ENCODE peak calls at places on chromosomes 13 and 19, in seven cellular contexts. J, S, X, F, A, N and V are unnamed samples.

GRCh38 chr19:17266975-17267788 is at the start of gene BABAM1:
- DNase-seq in N (peak), X (peak), A (peak), S (peak), J (peak), F (peak), V (peak)

GRCh38 chr13:42486711-42487198 is 87.2 kb upstream of the TNFSF11 start:
- DNase-seq in N (no peak), F (no peak), S (no peak), X (no peak), J (no peak), A (no peak), V (no peak)

GRCh38 chr19:6906559-6906958 is 19.2 kb downstream of the ADGRE1 start:
- DNase-seq in J (no peak), F (no peak), A (no peak), X (no peak), S (no peak), N (no peak), V (no peak)

GRCh38 chr13:46172531-46172991 is 9.4 kb downstream of the LCP1 start:
- DNase-seq in N (no peak), X (no peak), J (no peak), F (no peak), S (no peak), A (no peak), V (no peak)

GRCh38 chr13:70173236-70173959 is 65.1 kb upstream of the KLHL1 start:
- DNase-seq in F (no peak), N (no peak), A (no peak), S (no peak), J (no peak), X (no peak), V (no peak)

GRCh38 chr19:5407356-5407755 is 47.9 kb upstream of the ZNRF4 start:
- DNase-seq in X (no peak), S (no peak), N (no peak), J (no peak), A (no peak), F (no peak), V (peak)

GRCh38 chr13:89361909-89362308 is 1690.7 kb downstream of the SLITRK5 start:
- DNase-seq in N (no peak), J (no peak), S (no peak), A (no peak), F (no peak), X (no peak), V (peak)

GRCh38 chr13:45718063-45718462 is 15.9 kb downstream of the CBY2 start:
- DNase-seq in S (no peak), F (no peak), A (no peak), J (no peak), N (no peak), X (no peak), V (no peak)

GRCh38 chr13:37138917-37139316 is 33.5 kb upstream of the CSNK1A1L start:
- DNase-seq in F (no peak), S (no peak), J (no peak), N (no peak), X (no peak), A (no peak), V (no peak)

GRCh38 chr19:40604647-40605200 is 3.6 kb downstream of the LTBP4 start:
- DNase-seq in S (no peak), J (no peak), A (no peak), N (no peak), X (no peak), F (no peak), V (peak)

GRCh38 chr19:29040951-29041350 is 172.0 kb downstream of the UQCRFS1 start:
- DNase-seq in S (peak), N (no peak), J (no peak), F (no peak), X (no peak), A (no peak), V (peak)

GRCh38 chr19:6580313-6580712 is 10.6 kb downstream of the CD70 start:
- DNase-seq in S (no peak), N (no peak), J (no peak), X (no peak), A (no peak), F (no peak), V (no peak)

GRCh38 chr19:46355991-46356669 is 9.2 kb downstream of the PPP5C start:
- DNase-seq in X (no peak), S (no peak), F (no peak), A (no peak), J (peak), N (no peak), V (no peak)

GRCh38 chr19:14649020-14649419 is 25.6 kb downstream of the ADGRE3 start:
- DNase-seq in F (no peak), S (no peak), N (no peak), X (no peak), A (no peak), J (no peak), V (no peak)

GRCh38 chr13:92315265-92315664 is 911.3 kb upstream of the GPC6 start:
- DNase-seq in N (no peak), J (no peak), F (no peak), S (no peak), A (no peak), X (no peak), V (no peak)

GRCh38 chr19:42185281-42185680 is 32.2 kb downstream of the DEDD2 start:
- DNase-seq in X (no peak), S (no peak), A (no peak), F (no peak), N (no peak), J (no peak), V (no peak)

GRCh38 chr13:39455534-39456175 is 147.3 kb downstream of the LHFPL6 start:
- DNase-seq in F (no peak), A (no peak), S (no peak), J (no peak), X (no peak), N (no peak), V (no peak)

GRCh38 chr13:106101201-106101600 is 434.3 kb downstream of the EFNB2 start:
- DNase-seq in F (no peak), N (no peak), J (no peak), S (no peak), A (no peak), X (no peak), V (no peak)

GRCh38 chr13:76879211-76879875 is 6.9 kb downstream of the KCTD12 start:
- DNase-seq in A (no peak), N (peak), F (no peak), X (no peak), S (no peak), J (peak), V (no peak)

GRCh38 chr19:1162404-1163282 is 11.4 kb downstream of the SBNO2 start:
- DNase-seq in S (no peak), A (no peak), N (no peak), J (no peak), X (no peak), F (no peak), V (no peak)

GRCh38 chr19:39497850-39498261 is 891 bp upstream of the DLL3 start:
- DNase-seq in F (peak), S (no peak), A (peak), X (peak), J (no peak), N (no peak), V (peak)

GRCh38 chr19:33388817-33389573 is 15.5 kb downstream of the CEBPG start:
- DNase-seq in F (peak), S (no peak), N (no peak), J (peak), A (no peak), X (no peak), V (no peak)

GRCh38 chr19:35462476-35462953 is 14.5 kb downstream of the FFAR2 start:
- DNase-seq in S (no peak), J (no peak), A (no peak), N (peak), X (no peak), F (no peak), V (no peak)

GRCh38 chr19:39237200-39238184 is 7.3 kb downstream of the IFNL3 start:
- DNase-seq in X (no peak), J (no peak), S (no peak), A (no peak), F (no peak), N (no peak), V (no peak)

GRCh38 chr19:54492568-54492967 is 10.1 kb upstream of the LAIR2 start:
- DNase-seq in X (no peak), F (no peak), A (no peak), J (no peak), N (no peak), S (no peak), V (no peak)

GRCh38 chr13:108595416-108596257 is 33.8 kb upstream of the MYO16 start:
- DNase-seq in F (peak), S (no peak), J (no peak), X (no peak), A (no peak), N (no peak), V (no peak)

GRCh38 chr19:56148096-56148495 is 7.0 kb downstream of the ZNF444 start:
- DNase-seq in A (no peak), S (no peak), F (no peak), X (no peak), N (no peak), J (no peak), V (no peak)

GRCh38 chr13:28489975-28490550 is 4.9 kb downstream of the FLT1 start:
- DNase-seq in N (no peak), A (no peak), J (no peak), F (no peak), X (no peak), S (no peak), V (no peak)

GRCh38 chr19:40091205-40092129 is 724 bp upstream of the ZNF780A start:
- DNase-seq in N (no peak), S (no peak), A (no peak), J (no peak), X (no peak), F (no peak), V (no peak)

GRCh38 chr13:20387441-20387971 is 138.2 kb downstream of the CRYL1 start:
- DNase-seq in F (no peak), N (no peak), S (no peak), A (no peak), J (no peak), X (no peak), V (no peak)

GRCh38 chr19:20968092-20968491 is 45.0 kb downstream of the ZNF85 start:
- DNase-seq in A (no peak), X (no peak), N (no peak), F (no peak), S (no peak), J (no peak), V (no peak)

GRCh38 chr13:80716610-80717081 is 375.7 kb upstream of the SPRY2 start:
- DNase-seq in A (peak), N (no peak), J (peak), F (no peak), X (no peak), S (peak), V (peak)